ENCODE peak calls at places on chromosomes 3 and 15, in nine cellular contexts. One of them, this sample, is unnamed.

GRCh38 chr15:26503998-26504397 is 268.9 kb downstream of the GABRB3 start:
- DNase-seq in activated T-cell treated with anti-CD3 and anti-CD28 coated beads for 1 hour: no peak
- DNase-seq in stimulated activated CD4-positive, alpha-beta T cell treated with anti-CD3 and anti-CD28 coated beads, Interleukin-15, amount 100 ng/mL, for 1 hour: no peak
- DNase-seq in coronary artery: no peak
- DNase-seq in activated B cell treated with CpG ODN at 0.5 μM for 24 hours: no peak
- DNase-seq in psoas muscle: no peak
- DNase-seq in NCI-H510A: no peak
- DNase-seq in caudate nucleus: no peak
- DNase-seq in activated gamma-delta T cell treated with Interleukin-2 at 50 U/mL for 16 hours: no peak
- DNase-seq in this sample: no peak

GRCh38 chr3:127949446-127949845 is 34.4 kb downstream of the KBTBD12 start:
- DNase-seq in activated T-cell treated with anti-CD3 and anti-CD28 coated beads for 1 hour: no peak
- DNase-seq in stimulated activated CD4-positive, alpha-beta T cell treated with anti-CD3 and anti-CD28 coated beads, Interleukin-15, amount 100 ng/mL, for 1 hour: no peak
- DNase-seq in coronary artery: no peak
- DNase-seq in activated B cell treated with CpG ODN at 0.5 μM for 24 hours: no peak
- DNase-seq in psoas muscle: no peak
- DNase-seq in NCI-H510A: no peak
- DNase-seq in caudate nucleus: no peak
- DNase-seq in activated gamma-delta T cell treated with Interleukin-2 at 50 U/mL for 16 hours: no peak
- DNase-seq in this sample: no peak

GRCh38 chr3:46416134-46417119 is 9.4 kb downstream of the CCRL2 start:
- DNase-seq in activated T-cell treated with anti-CD3 and anti-CD28 coated beads for 1 hour: no peak
- DNase-seq in stimulated activated CD4-positive, alpha-beta T cell treated with anti-CD3 and anti-CD28 coated beads, Interleukin-15, amount 100 ng/mL, for 1 hour: no peak
- DNase-seq in coronary artery: peak
- DNase-seq in activated B cell treated with CpG ODN at 0.5 μM for 24 hours: no peak
- DNase-seq in psoas muscle: no peak
- DNase-seq in NCI-H510A: peak
- DNase-seq in caudate nucleus: no peak
- DNase-seq in activated gamma-delta T cell treated with Interleukin-2 at 50 U/mL for 16 hours: no peak
- DNase-seq in this sample: no peak

GRCh38 chr3:110521019-110521418 is 550.6 kb upstream of the NECTIN3 start:
- DNase-seq in activated T-cell treated with anti-CD3 and anti-CD28 coated beads for 1 hour: no peak
- DNase-seq in stimulated activated CD4-positive, alpha-beta T cell treated with anti-CD3 and anti-CD28 coated beads, Interleukin-15, amount 100 ng/mL, for 1 hour: no peak
- DNase-seq in coronary artery: no peak
- DNase-seq in activated B cell treated with CpG ODN at 0.5 μM for 24 hours: no peak
- DNase-seq in psoas muscle: no peak
- DNase-seq in NCI-H510A: no peak
- DNase-seq in caudate nucleus: no peak
- DNase-seq in activated gamma-delta T cell treated with Interleukin-2 at 50 U/mL for 16 hours: no peak
- DNase-seq in this sample: no peak

GRCh38 chr15:89665449-89666146 is 10.3 kb upstream of the KIF7 start:
- DNase-seq in activated T-cell treated with anti-CD3 and anti-CD28 coated beads for 1 hour: no peak
- DNase-seq in stimulated activated CD4-positive, alpha-beta T cell treated with anti-CD3 and anti-CD28 coated beads, Interleukin-15, amount 100 ng/mL, for 1 hour: no peak
- DNase-seq in coronary artery: peak
- DNase-seq in activated B cell treated with CpG ODN at 0.5 μM for 24 hours: no peak
- DNase-seq in psoas muscle: peak
- DNase-seq in NCI-H510A: no peak
- DNase-seq in caudate nucleus: no peak
- DNase-seq in activated gamma-delta T cell treated with Interleukin-2 at 50 U/mL for 16 hours: no peak
- DNase-seq in this sample: peak

GRCh38 chr3:158792709-158793108 is 9.1 kb upstream of the MFSD1 start:
- DNase-seq in activated T-cell treated with anti-CD3 and anti-CD28 coated beads for 1 hour: no peak
- DNase-seq in stimulated activated CD4-positive, alpha-beta T cell treated with anti-CD3 and anti-CD28 coated beads, Interleukin-15, amount 100 ng/mL, for 1 hour: no peak
- DNase-seq in coronary artery: no peak
- DNase-seq in activated B cell treated with CpG ODN at 0.5 μM for 24 hours: no peak
- DNase-seq in psoas muscle: no peak
- DNase-seq in NCI-H510A: no peak
- DNase-seq in caudate nucleus: no peak
- DNase-seq in activated gamma-delta T cell treated with Interleukin-2 at 50 U/mL for 16 hours: no peak
- DNase-seq in this sample: no peak

GRCh38 chr3:195867631-195868335 is 40.6 kb downstream of the TNK2 start:
- DNase-seq in activated T-cell treated with anti-CD3 and anti-CD28 coated beads for 1 hour: no peak
- DNase-seq in stimulated activated CD4-positive, alpha-beta T cell treated with anti-CD3 and anti-CD28 coated beads, Interleukin-15, amount 100 ng/mL, for 1 hour: no peak
- DNase-seq in coronary artery: no peak
- DNase-seq in activated B cell treated with CpG ODN at 0.5 μM for 24 hours: no peak
- DNase-seq in psoas muscle: no peak
- DNase-seq in NCI-H510A: no peak
- DNase-seq in caudate nucleus: no peak
- DNase-seq in activated gamma-delta T cell treated with Interleukin-2 at 50 U/mL for 16 hours: no peak
- DNase-seq in this sample: no peak

GRCh38 chr3:142657033-142657432 is 60.8 kb downstream of the PLS1 start:
- DNase-seq in activated T-cell treated with anti-CD3 and anti-CD28 coated beads for 1 hour: no peak
- DNase-seq in stimulated activated CD4-positive, alpha-beta T cell treated with anti-CD3 and anti-CD28 coated beads, Interleukin-15, amount 100 ng/mL, for 1 hour: no peak
- DNase-seq in coronary artery: no peak
- DNase-seq in activated B cell treated with CpG ODN at 0.5 μM for 24 hours: no peak
- DNase-seq in psoas muscle: no peak
- DNase-seq in NCI-H510A: no peak
- DNase-seq in caudate nucleus: no peak
- DNase-seq in activated gamma-delta T cell treated with Interleukin-2 at 50 U/mL for 16 hours: no peak
- DNase-seq in this sample: no peak

GRCh38 chr3:188059346-188059745 is 94.6 kb upstream of the LPP start:
- DNase-seq in activated T-cell treated with anti-CD3 and anti-CD28 coated beads for 1 hour: no peak
- DNase-seq in stimulated activated CD4-positive, alpha-beta T cell treated with anti-CD3 and anti-CD28 coated beads, Interleukin-15, amount 100 ng/mL, for 1 hour: no peak
- DNase-seq in coronary artery: no peak
- DNase-seq in activated B cell treated with CpG ODN at 0.5 μM for 24 hours: no peak
- DNase-seq in psoas muscle: no peak
- DNase-seq in NCI-H510A: no peak
- DNase-seq in caudate nucleus: no peak
- DNase-seq in activated gamma-delta T cell treated with Interleukin-2 at 50 U/mL for 16 hours: no peak
- DNase-seq in this sample: no peak

This sample was measured in retina.